ENCODE peak calls at places on chromosomes 1 and 21, in five cellular contexts. F is brain microvascular endothelial cell, V is tibial artery, A is GM23338, I is suprapubic skin. Q is an unnamed sample.

GRCh38 chr1:10733967-10734366 is 62.5 kb downstream of the CASZ1 start:
- DNase-seq in F (no peak), V (no peak), A (no peak), I (no peak), Q (no peak)

GRCh38 chr1:160024195-160024905 is 7.4 kb downstream of the PIGM start:
- DNase-seq in V (no peak), F (no peak), I (no peak), A (no peak), Q (no peak)

GRCh38 chr1:181595234-181595633 is 111.9 kb downstream of the CACNA1E start:
- DNase-seq in I (no peak), A (no peak), F (no peak), V (no peak), Q (no peak)

GRCh38 chr1:209150114-209150513 is 433.4 kb upstream of the CAMK1G start:
- DNase-seq in I (no peak), F (peak), V (no peak), A (peak), Q (no peak)

GRCh38 chr1:89590341-89591080 is 42.4 kb upstream of the LRRC8C start:
- DNase-seq in F (no peak), I (no peak), A (no peak), V (no peak), Q (no peak)

GRCh38 chr1:98428864-98429263 is 232.7 kb upstream of the SNX7 start:
- DNase-seq in A (no peak), I (no peak), F (no peak), V (no peak), Q (no peak)

GRCh38 chr1:161388639-161389038 is 21.0 kb upstream of the CFAP126 start:
- DNase-seq in I (no peak), V (no peak), F (no peak), A (peak), Q (no peak)

GRCh38 chr1:2209400-2210083 is 15.0 kb upstream of the FAAP20 start:
- DNase-seq in F (no peak), I (no peak), A (no peak), V (peak), Q (peak)

GRCh38 chr1:245180496-245180895 is 25.7 kb downstream of the KIF26B start:
- DNase-seq in F (no peak), A (no peak), I (no peak), V (no peak), Q (no peak)

GRCh38 chr1:202112864-202113689 is 9.6 kb upstream of the GPR37L1 start:
- DNase-seq in A (no peak), F (no peak), V (no peak), I (no peak), Q (peak)

GRCh38 chr1:113995382-113995781 is 16.1 kb downstream of the OLFML3 start:
- DNase-seq in A (no peak), F (no peak), V (no peak), I (no peak), Q (no peak)

GRCh38 chr1:119327066-119327435 is 41.5 kb upstream of the HAO2 start:
- DNase-seq in A (peak), F (no peak), I (no peak), V (no peak), Q (no peak)

GRCh38 chr1:24345334-24345733 is 26.2 kb downstream of the GRHL3 start:
- DNase-seq in A (no peak), V (no peak), I (no peak), F (no peak), Q (no peak)

GRCh38 chr1:100866041-100866900 is 28.4 kb downstream of the EXTL2 start:
- DNase-seq in I (no peak), V (no peak), F (peak), A (peak), Q (no peak)

GRCh38 chr1:148010527-148010926 is 82.3 kb downstream of the GPR89B start:
- DNase-seq in V (no peak), F (no peak), A (no peak), I (no peak), Q (no peak)

GRCh38 chr1:240709676-240710075 is 97.7 kb upstream of the GREM2 start:
- DNase-seq in I (no peak), A (no peak), V (no peak), F (no peak), Q (no peak)

GRCh38 chr1:201941420-201942128 is 4.8 kb downstream of the LMOD1 start:
- DNase-seq in F (no peak), I (no peak), V (no peak), A (peak), Q (no peak)

GRCh38 chr1:147152772-147153171 is 19.5 kb downstream of the PRKAB2 start:
- DNase-seq in A (no peak), V (no peak), I (no peak), F (no peak), Q (no peak)

GRCh38 chr1:84208935-84209334 is 64.9 kb downstream of the PRKACB start:
- DNase-seq in V (no peak), A (no peak), I (no peak), F (no peak), Q (no peak)

GRCh38 chr1:175434268-175434860 is 241.8 kb upstream of the KIAA0040 start:
- DNase-seq in A (peak), F (no peak), I (no peak), V (no peak), Q (no peak)

GRCh38 chr1:23627065-23627464 is 64.5 kb upstream of the RPL11 start:
- DNase-seq in I (no peak), F (no peak), V (no peak), A (no peak), Q (peak)

GRCh38 chr1:231211005-231211857 is 29.8 kb upstream of the GNPAT start:
- DNase-seq in A (peak), F (peak), I (peak), V (peak), Q (peak)

GRCh38 chr1:227447531-227447990 is 115.8 kb upstream of the ZNF678 start:
- DNase-seq in I (no peak), F (peak), A (peak), V (peak), Q (peak)

GRCh38 chr1:42736152-42736551 is 3.9 kb downstream of the CLDN19 start:
- DNase-seq in A (peak), V (no peak), F (no peak), I (no peak), Q (peak)

GRCh38 chr1:39614488-39614887 is 25.0 kb downstream of the HEYL start:
- DNase-seq in F (no peak), V (no peak), I (no peak), A (no peak), Q (no peak)

GRCh38 chr1:89600792-89601191 is 32.1 kb upstream of the LRRC8C start:
- DNase-seq in V (no peak), A (no peak), I (no peak), F (no peak), Q (no peak)

GRCh38 chr21:20341431-20341830 is 656.8 kb upstream of the NCAM2 start:
- DNase-seq in V (no peak), A (no peak), F (no peak), I (no peak), Q (no peak)

GRCh38 chr1:23899070-23899469 is 14.1 kb downstream of the CNR2 start:
- DNase-seq in I (no peak), V (no peak), F (no peak), A (no peak), Q (no peak)

GRCh38 chr1:67824771-67825170 is 8.5 kb downstream of the GNG12 start:
- DNase-seq in A (no peak), F (no peak), I (no peak), V (no peak), Q (no peak)

GRCh38 chr1:30734580-30734979 is 11.2 kb upstream of the MATN1 start:
- DNase-seq in F (no peak), I (no peak), V (no peak), A (no peak), Q (no peak)

GRCh38 chr1:27322569-27323116 is 680 bp downstream of the TMEM222 start:
- DNase-seq in F (no peak), V (no peak), A (no peak), I (no peak), Q (no peak)

GRCh38 chr1:154574715-154575114 is 7.1 kb downstream of the CHRNB2 start:
- DNase-seq in I (no peak), A (no peak), V (no peak), F (no peak), Q (no peak)

GRCh38 chr1:27554777-27555699 is 48.9 kb downstream of the AHDC1 start:
- DNase-seq in I (no peak), A (no peak), V (peak), F (no peak), Q (no peak)

GRCh38 chr21:34882719-34883131 is 166.4 kb downstream of the RUNX1 start:
- DNase-seq in V (no peak), F (no peak), I (no peak), A (no peak), Q (no peak)

GRCh38 chr1:180381184-180381580 is 121.2 kb downstream of the ACBD6 start:
- DNase-seq in A (no peak), I (no peak), F (no peak), V (no peak), Q (no peak)

DNA sequence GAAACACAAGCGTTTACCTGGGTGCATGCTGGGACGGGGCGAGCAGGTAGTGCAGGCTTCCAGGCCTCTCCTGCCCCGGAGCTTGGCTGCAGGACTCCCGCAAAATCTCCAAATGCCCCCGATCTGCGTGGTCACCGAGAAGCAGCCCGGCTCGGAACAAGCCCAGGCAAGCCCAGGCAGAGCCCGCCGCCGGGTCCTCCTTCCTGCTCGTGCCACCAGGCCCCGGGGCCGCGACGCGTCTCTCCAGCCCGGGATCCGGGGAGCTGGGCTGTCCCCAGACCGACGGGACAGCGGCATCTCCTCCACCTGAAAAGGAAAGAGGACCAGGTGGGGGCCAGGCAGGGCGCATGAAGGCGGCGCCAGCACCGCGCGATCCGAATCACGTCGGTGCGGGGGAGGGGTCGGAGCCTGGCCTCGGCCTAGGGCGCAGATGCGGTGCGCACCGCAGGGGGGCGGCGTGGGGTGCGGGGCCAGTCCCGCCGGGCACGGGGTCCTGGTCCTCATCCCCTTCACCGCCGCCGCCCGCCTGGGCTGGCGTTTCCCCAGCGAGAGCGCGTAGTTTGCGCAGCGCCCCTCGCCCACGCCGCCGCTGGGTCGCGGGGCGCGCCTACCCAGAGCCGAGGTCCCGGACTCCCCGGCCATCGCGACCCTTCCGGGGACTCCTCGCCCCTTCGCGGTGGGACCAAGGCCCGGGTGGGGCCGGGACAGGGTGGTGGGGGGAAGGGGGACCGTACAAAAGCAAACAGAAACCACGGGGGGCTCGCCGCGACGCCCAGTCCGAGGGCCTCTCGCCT is 52.4 kb upstream of the H6PD start:
- DNase-seq in A (peak), V (no peak), I (no peak), F (no peak), Q (no peak)
- TF ChIP-seq CTCF in A (no peak), V (peak), I (no peak), F (no peak), Q (no peak)

DNA sequence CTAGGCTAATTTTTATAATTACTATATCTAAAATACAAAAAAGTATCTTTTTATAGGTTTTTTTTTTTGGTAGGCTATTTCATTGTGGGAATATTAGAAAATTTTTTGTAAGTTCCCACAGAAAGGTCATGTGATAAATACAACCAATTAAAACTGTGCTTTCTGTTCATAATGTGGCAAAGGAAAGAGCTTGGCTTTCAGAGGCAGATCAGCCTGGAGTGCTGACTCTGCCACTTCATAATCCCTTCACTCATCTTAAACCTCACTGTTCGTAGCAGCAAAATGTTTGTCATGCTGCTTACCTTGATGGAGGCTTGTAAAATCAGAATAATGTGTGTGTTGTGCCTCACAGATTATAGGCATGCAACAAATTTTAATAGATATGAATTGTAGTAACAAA is 176.8 kb downstream of the ZP4 start:
- DNase-seq in I (no peak), F (no peak), V (no peak), A (no peak), Q (no peak)
- H3K4me3 ChIP-seq in I (no peak), F (no peak), V (no peak), A (no peak), Q (no peak)

GRCh38 chr1:168146160-168146539 is 9.4 kb upstream of the GPR161 start:
- DNase-seq in F (no peak), I (no peak), V (no peak), A (no peak), Q (no peak)
- TF ChIP-seq CTCF in F (no peak), I (no peak), V (no peak), A (no peak), Q (no peak)

DNA sequence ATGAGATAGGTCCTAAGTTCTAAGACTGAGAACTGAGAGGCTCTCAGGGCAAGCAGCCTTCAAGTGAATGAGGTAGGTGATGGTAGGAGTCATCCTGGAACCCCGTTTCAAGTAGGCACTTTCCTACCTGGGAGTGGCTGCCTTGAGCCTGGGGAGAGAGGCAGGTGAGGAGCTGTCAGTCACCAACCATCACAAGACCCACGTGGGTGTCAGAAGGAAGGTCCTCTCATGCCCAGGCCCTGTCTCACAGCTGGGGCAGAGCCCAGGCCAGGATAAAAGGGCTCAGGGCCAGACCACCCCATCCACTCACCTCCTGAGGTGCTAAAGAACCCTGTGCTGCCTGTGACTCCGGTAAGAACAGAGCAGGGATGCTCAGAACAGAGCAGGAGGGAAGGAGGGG is at the start of gene LCE1D:
- DNase-seq in F (no peak), V (no peak), I (no peak), A (no peak), Q (no peak)
- H3K4me3 ChIP-seq in F (no peak), V (no peak), I (no peak), A (no peak), Q (no peak)